ENCODE peak calls at places on chromosomes 4 and X, in four cellular contexts. G is HEK293T, E is HepG2, C is K562. A is an unnamed sample.

GRCh38 chr4:37639551-37640293 is 46.5 kb downstream of the RELL1 start:
- DNase-seq in C (no peak), E (no peak), G (no peak), A (no peak)

GRCh38 chrX:75968293-75968692 is 183.2 kb upstream of the MAGEE2 start:
- DNase-seq in G (peak), E (peak), C (no peak), A (peak)

GRCh38 chr4:78689700-78690318 is 86.3 kb upstream of the BMP2K start:
- DNase-seq in G (no peak), E (no peak), C (no peak), A (no peak)

GRCh38 chr4:118224239-118224829 is 128.5 kb downstream of the PRSS12 start:
- DNase-seq in E (peak), G (peak), C (peak), A (no peak)

GRCh38 chr4:183287677-183288076 is 32.4 kb downstream of the CLDN22 start:
- DNase-seq in C (no peak), E (no peak), G (no peak), A (no peak)

GRCh38 chr4:98516042-98516440 is 142.4 kb downstream of the TSPAN5 start:
- DNase-seq in E (peak), G (no peak), C (peak), A (no peak)

GRCh38 chr4:88763075-88763474 is 65.4 kb upstream of the NAP1L5 start:
- DNase-seq in C (no peak), G (no peak), E (no peak), A (no peak)

GRCh38 chr4:86549163-86549788 is 44.8 kb upstream of the PTPN13 start:
- DNase-seq in G (no peak), C (no peak), E (no peak), A (no peak)

GRCh38 chrX:46791927-46792825 is 33.3 kb upstream of the SLC9A7 start:
- DNase-seq in G (no peak), C (no peak), E (peak), A (peak)

GRCh38 chrX:104315555-104315954 is 60.8 kb upstream of the ESX1 start:
- DNase-seq in C (no peak), G (no peak), E (no peak), A (no peak)

GRCh38 chrX:39809326-39809725 is 288.4 kb downstream of the BCOR start:
- DNase-seq in C (no peak), G (no peak), E (no peak), A (no peak)

GRCh38 chr4:97317691-97318090 is 825.6 kb downstream of the STPG2 start:
- DNase-seq in E (no peak), G (no peak), C (no peak), A (no peak)

GRCh38 chr4:123352240-123352945 is 44.2 kb upstream of the SPRY1 start:
- DNase-seq in C (no peak), E (no peak), G (no peak), A (no peak)

GRCh38 chr4:7342223-7342576 is 92.5 kb downstream of the PSAPL1 start:
- DNase-seq in E (no peak), G (no peak), C (no peak), A (no peak)

GRCh38 chr4:67929447-67929846 is 33.8 kb downstream of the TMPRSS11A start:
- DNase-seq in E (no peak), G (no peak), C (no peak), A (no peak)

GRCh38 chrX:105191878-105192277 is 28.6 kb downstream of the TEX13A start:
- DNase-seq in E (no peak), G (peak), C (no peak), A (peak)

GRCh38 chr4:150656882-150657281 is 74.9 kb downstream of the MAB21L2 start:
- DNase-seq in E (no peak), G (no peak), C (no peak), A (no peak)

GRCh38 chr4:183429489-183429888 is 14.9 kb upstream of the CDKN2AIP start:
- DNase-seq in C (no peak), G (no peak), E (no peak), A (no peak)

GRCh38 chrX:136765957-136766356 is 14.8 kb downstream of the ARHGEF6 start:
- DNase-seq in G (no peak), C (no peak), E (no peak), A (no peak)

GRCh38 chrX:11367609-11368430 is 74.6 kb downstream of the AMELX start:
- DNase-seq in C (peak), E (no peak), G (no peak), A (no peak)

GRCh38 chrX:71177327-71177726 is 32.7 kb downstream of the NLGN3 start:
- DNase-seq in C (peak), E (peak), G (no peak), A (no peak)

GRCh38 chr4:149987777-149988410 is 90.4 kb upstream of the DCLK2 start:
- DNase-seq in E (no peak), G (no peak), C (no peak), A (no peak)

GRCh38 chr4:24488399-24489164 is 95.8 kb downstream of the DHX15 start:
- DNase-seq in C (peak), G (peak), E (peak), A (peak)

GRCh38 chr4:4859010-4859798 is at the start of gene MSX1:
- DNase-seq in G (peak), E (peak), C (peak), A (peak)

GRCh38 chr4:135192746-135193535 is 991.4 kb upstream of the PABPC4L start:
- DNase-seq in C (no peak), E (no peak), G (no peak), A (no peak)

GRCh38 chr4:21885770-21886169 is 62.8 kb downstream of the KCNIP4 start:
- DNase-seq in E (no peak), G (no peak), C (no peak), A (no peak)

GRCh38 chrX:10579018-10579752 is 41.2 kb downstream of the MID1 start:
- DNase-seq in G (no peak), C (no peak), E (peak), A (no peak)

GRCh38 chr4:153005914-153006381 is 69.8 kb downstream of the FHDC1 start:
- DNase-seq in C (peak), E (no peak), G (no peak), A (no peak)

GRCh38 chr4:4667643-4668081 is 125.8 kb upstream of the STX18 start:
- DNase-seq in E (no peak), G (no peak), C (no peak), A (peak)

GRCh38 chr4:99301376-99302164 is 10.8 kb upstream of the ADH1A start:
- DNase-seq in G (no peak), E (no peak), C (no peak), A (no peak)

GRCh38 chrX:102126863-102127262 is 1.4 kb downstream of the TCEAL2 start:
- DNase-seq in C (no peak), E (no peak), G (no peak), A (no peak)

GRCh38 chr4:108683479-108683878 is 33.1 kb downstream of the OSTC start:
- DNase-seq in E (peak), C (no peak), G (peak), A (no peak)

GRCh38 chrX:54921427-54922021 is 900 bp downstream of the TRO start:
- DNase-seq in G (peak), E (peak), C (no peak), A (peak)

GRCh38 chrX:16892504-16893362 is 22.6 kb upstream of the RBBP7 start:
- DNase-seq in C (peak), G (peak), E (peak), A (peak)

GRCh38 chrX:32150141-32150540 is 1061.2 kb downstream of the DMD start:
- DNase-seq in E (no peak), C (no peak), G (no peak), A (no peak)

GRCh38 chr4:105306158-105306781 is 159.6 kb downstream of the TET2 start:
- DNase-seq in E (no peak), C (no peak), G (no peak), A (no peak)

GRCh38 chr4:6944311-6945051 is 34.9 kb downstream of the TBC1D14 start:
- DNase-seq in C (no peak), E (no peak), G (no peak), A (no peak)

DNA sequence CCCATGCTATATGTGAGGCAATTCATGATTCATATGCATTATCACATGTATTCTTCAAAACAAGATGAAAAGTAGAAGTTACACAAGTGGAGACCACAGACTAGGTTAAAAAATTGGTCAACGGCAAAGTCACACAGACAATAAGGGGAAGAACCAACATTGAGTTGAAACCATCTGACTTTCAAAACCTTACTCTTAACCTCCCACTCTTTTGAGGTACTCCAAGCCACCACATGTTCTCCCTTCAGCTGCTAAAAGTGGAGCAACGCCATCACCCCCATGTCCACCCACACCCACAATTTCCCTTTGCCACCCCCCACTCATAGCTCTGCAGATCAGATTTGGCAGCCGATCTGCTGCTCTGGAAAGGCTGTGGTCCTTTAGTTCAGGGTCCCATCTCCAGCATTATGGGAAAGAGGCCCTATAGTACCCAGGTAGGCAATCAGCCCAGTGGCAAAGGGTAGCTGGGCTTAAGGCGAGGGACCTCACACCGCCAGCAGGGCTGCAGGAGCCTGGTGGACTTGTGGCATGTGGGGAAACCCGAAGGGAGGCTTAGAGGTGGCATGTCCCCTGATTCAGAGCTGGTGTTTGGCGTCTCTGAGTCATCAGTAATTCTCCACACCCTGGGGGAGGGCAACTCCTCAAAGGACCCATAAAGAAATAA is 33.5 kb upstream of the CYBB start:
- DNase-seq in G (no peak), C (no peak), E (no peak), A (no peak)
- TF ChIP-seq ELF4 in G (no peak), C (no peak), E (no peak), A (no peak)

GRCh38 chrX:12370444-12371089 is 232.3 kb downstream of the FRMPD4 start:
- DNase-seq in C (no peak), G (no peak), E (no peak), A (no peak)

GRCh38 chrX:12367254-12367653 is 229.0 kb downstream of the FRMPD4 start:
- DNase-seq in G (no peak), E (no peak), C (no peak), A (no peak)

GRCh38 chrX:12372111-12372510 is 233.8 kb downstream of the FRMPD4 start:
- DNase-seq in E (no peak), C (no peak), G (no peak), A (no peak)
- TF ChIP-seq ELF4 in E (no peak), C (no peak), G (no peak), A (no peak)

DNA sequence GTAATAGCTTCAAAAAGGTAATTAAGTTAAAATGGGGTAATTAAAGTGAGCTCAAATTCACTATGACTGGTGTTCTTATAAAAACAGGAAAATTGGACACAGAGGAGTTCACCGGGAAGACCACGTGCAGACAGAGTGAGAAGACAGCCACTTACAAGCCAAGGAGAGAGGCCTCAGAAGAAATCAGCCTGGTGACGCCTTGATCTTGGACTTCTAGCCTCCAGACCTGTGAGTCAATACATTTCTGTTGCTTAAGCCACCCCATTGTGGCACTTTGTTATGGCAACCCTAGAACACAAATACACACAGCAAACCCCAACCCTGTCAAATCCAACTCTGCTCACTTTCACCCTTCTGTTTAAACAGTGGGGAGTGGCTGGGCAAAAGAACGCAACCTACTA is 4.1 kb upstream of the CD38 start:
- DNase-seq in G (no peak), E (no peak), C (no peak), A (no peak)
- TF ChIP-seq ELF4 in G (no peak), E (no peak), C (no peak), A (no peak)

DNA sequence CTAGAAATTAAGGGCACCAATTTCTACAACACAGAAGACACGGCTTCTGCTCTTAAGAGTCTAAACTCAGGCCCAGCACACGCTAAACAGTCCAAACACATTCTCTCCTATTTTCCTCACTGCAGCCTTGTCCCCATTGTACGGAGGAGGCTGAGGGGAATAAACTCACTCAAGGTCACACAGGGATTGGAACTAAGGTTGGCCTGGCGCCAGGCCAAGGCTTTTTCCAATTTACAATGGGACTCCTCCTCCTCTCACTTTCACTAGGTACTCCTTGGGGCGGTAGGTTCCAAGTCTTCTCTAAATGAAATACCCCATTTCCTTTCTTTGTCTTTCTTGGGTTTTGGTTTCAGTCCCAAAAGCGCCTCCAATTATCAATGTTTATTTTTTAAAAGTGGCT is 48.7 kb upstream of the CRMP1 start:
- DNase-seq in E (no peak), G (no peak), C (no peak), A (no peak)
- TF ChIP-seq ELF4 in E (no peak), G (no peak), C (no peak), A (no peak)

DNA sequence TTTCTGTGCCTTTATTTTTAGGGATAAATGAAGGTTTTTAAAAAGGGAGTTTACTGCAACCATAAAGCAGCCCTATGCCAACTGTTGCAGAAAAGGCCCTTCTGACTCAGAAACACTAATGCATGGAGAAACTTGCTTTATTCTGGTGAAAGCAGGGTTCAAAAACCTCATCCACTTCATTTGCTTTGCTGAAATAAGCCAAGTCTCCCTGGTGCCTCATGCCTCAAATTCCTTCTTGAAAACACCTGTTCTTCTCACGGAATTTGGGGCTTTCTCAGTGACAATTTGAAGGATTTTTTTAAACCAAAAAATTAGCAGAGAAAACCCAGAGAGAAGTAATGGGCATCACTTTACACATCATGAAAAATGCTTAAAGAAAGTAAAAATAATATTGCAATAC is 349.0 kb downstream of the PCDH7 start:
- DNase-seq in E (no peak), G (no peak), C (no peak), A (no peak)
- TF ChIP-seq ELF4 in E (no peak), G (no peak), C (no peak), A (no peak)

GRCh38 chr4:56465599-56466295 is 1.7 kb upstream of the SRP72 start:
- DNase-seq in G (no peak), E (no peak), C (no peak), A (no peak)
- TF ChIP-seq ELF4 in G (no peak), E (no peak), C (no peak), A (no peak)

DNA sequence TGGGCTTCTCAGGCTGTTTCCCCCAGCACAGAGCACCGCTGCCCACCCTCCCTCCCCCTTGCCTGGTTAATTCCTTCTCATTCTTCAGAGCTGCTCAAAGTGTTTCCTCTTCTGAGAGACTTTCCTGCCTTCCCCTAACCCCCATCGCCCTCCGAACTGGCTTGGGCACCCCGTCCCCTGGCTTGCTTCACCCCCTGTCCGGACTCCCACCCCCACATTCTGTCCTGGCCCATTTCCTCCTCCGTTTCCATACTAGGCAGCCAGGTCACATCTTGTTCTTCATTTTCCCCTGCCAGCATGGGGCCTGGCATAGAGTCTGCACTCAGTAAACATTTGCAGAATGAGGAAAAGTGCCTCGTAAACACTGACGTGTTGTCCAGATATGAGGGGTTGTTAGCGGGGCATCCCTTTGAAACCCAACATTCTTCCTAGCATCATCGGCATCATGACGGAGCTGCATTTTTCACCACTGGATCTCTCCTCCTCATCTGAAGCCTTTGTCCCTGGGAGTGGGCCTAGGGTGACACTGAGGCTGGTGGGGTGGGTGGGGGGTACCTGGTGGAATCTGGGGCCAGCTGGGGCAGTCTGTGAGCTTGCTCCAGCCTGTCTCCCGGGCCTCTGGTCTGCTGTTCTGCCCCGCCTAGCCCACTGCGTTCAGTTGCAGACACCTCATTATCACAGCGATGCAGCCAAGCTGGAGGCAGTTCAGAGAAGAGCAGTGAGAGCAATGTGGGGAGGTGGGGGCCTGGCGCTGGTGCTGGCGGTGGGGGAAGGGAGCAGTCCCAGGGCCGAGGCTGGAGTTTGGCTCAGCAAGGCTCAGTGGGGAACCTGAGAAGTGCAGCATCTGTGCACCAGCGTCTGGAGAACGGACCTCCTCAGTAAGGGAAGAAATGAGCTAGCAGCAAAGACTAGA is 149.4 kb upstream of the PJA1 start:
- DNase-seq in C (no peak), E (no peak), G (no peak), A (no peak)
- TF ChIP-seq ELF4 in C (no peak), E (no peak), G (no peak), A (no peak)

GRCh38 chrX:4243759-4244158 is 530.3 kb upstream of the PRKX start:
- DNase-seq in E (no peak), C (no peak), G (no peak), A (no peak)

GRCh38 chrX:4238916-4239315 is 525.5 kb upstream of the PRKX start:
- DNase-seq in E (no peak), C (no peak), G (no peak), A (no peak)

GRCh38 chrX:4240541-4241194 is 527.2 kb upstream of the PRKX start:
- DNase-seq in C (no peak), E (peak), G (no peak), A (no peak)

GRCh38 chrX:4239650-4240540 is 526.4 kb upstream of the PRKX start:
- DNase-seq in E (no peak), G (no peak), C (no peak), A (no peak)
- TF ChIP-seq ELF4 in E (no peak), G (no peak), C (no peak), A (no peak)

GRCh38 chr4:128468485-128468989 is 180.9 kb upstream of the PGRMC2 start:
- DNase-seq in C (no peak), E (no peak), G (no peak), A (no peak)
- TF ChIP-seq ELF4 in C (no peak), E (no peak), G (no peak), A (no peak)

GRCh38 chr4:158538176-158538575 is 16.5 kb downstream of the RXFP1 start:
- DNase-seq in G (no peak), E (no peak), C (no peak), A (no peak)
- TF ChIP-seq ELF4 in G (no peak), E (no peak), C (no peak), A (no peak)

A was measured in WTC11.